ENCODE peak calls at places on chromosomes 5 and 9, in ten cellular contexts. A is cardiac fibroblast; M is posterior vena cava; L is left cardiac atrium; X is CD8-positive, alpha-beta memory T cell; T is naive thymus-derived CD8-positive, alpha-beta T cell; V is activated CD8-positive, alpha-beta memory T cell treated with anti-CD3 and anti-CD28 coated beads, Interleukin-2, amount 10 ng/mL, durations not matched to agents 7 days and 5 days; U is HepG2; Q is NCI-H2081; B is stomach. W is an unnamed sample.

GRCh38 chr5:154141686-154142300 is 48.7 kb upstream of the GALNT10 start:
- DNase-seq in A (no peak), M (no peak), L (no peak), X (no peak), T (no peak), V (no peak), U (no peak), Q (no peak), B (no peak), W (no peak)

GRCh38 chr9:2560175-2560574 is 61.4 kb upstream of the VLDLR start:
- DNase-seq in A (no peak), M (no peak), L (no peak), X (no peak), T (no peak), V (no peak), U (no peak), Q (no peak), B (no peak), W (no peak)

GRCh38 chr5:137564475-137564961 is 65.4 kb upstream of the SPOCK1 start:
- DNase-seq in A (peak; percentile 26), M (no peak), L (no peak), X (no peak), T (no peak), V (no peak), U (no peak), Q (no peak), B (no peak), W (no peak)

GRCh38 chr5:178988436-178989220 is 6.5 kb downstream of the GRM6 start:
- DNase-seq in A (no peak), M (no peak), L (no peak), X (no peak), T (no peak), V (no peak), U (no peak), Q (no peak), B (no peak), W (no peak)

GRCh38 chr9:8718121-8718725 is 918.6 kb upstream of the DMAC1 start:
- DNase-seq in A (peak; percentile 61), M (no peak), L (no peak), X (no peak), T (no peak), V (no peak), U (no peak), Q (peak; percentile 34), B (no peak), W (no peak)

GRCh38 chr5:32329395-32329834 is 16.7 kb upstream of the MTMR12 start:
- DNase-seq in A (peak; percentile 80), M (peak; percentile 86), L (peak; percentile 67), X (peak; percentile 35), T (peak; percentile 44), V (peak; percentile 70), U (peak; percentile 73), Q (peak; percentile 65), B (peak; percentile 76), W (peak; percentile 91)

GRCh38 chr9:90064248-90064647 is 459.4 kb downstream of the GADD45G start:
- DNase-seq in A (no peak), M (no peak), L (no peak), X (no peak), T (no peak), V (no peak), U (no peak), Q (no peak), B (no peak), W (no peak)

GRCh38 chr5:34838785-34839714 is at the start of gene TTC23L:
- DNase-seq in A (peak; percentile 85), M (peak; percentile 95), L (peak; percentile 93), X (peak; percentile 82), T (peak; percentile 90), V (peak; percentile 92), U (peak; percentile 96), Q (peak; percentile 99), B (peak; percentile 91), W (peak; percentile 95)

GRCh38 chr5:143434261-143435206 is 31.0 kb upstream of the NR3C1 start:
- DNase-seq in A (no peak), M (no peak), L (peak; percentile 22), X (peak; percentile 12), T (peak; percentile 62), V (no peak), U (no peak), Q (no peak), B (peak; percentile 28), W (no peak)

GRCh38 chr5:16889203-16889971 is 46.7 kb downstream of the MYO10 start:
- DNase-seq in A (peak; percentile 68), M (no peak), L (no peak), X (no peak), T (no peak), V (no peak), U (no peak), Q (no peak), B (no peak), W (peak; percentile 44)

GRCh38 chr9:69223605-69224004 is 49.5 kb downstream of the TJP2 start:
- DNase-seq in A (peak; percentile 69), M (no peak), L (no peak), X (no peak), T (no peak), V (no peak), U (peak; percentile 52), Q (peak; percentile 6), B (no peak), W (peak; percentile 49)